ENCODE peak calls at places on chromosomes 1 and 21, in four cellular contexts. X, B, E and Q are unnamed samples.

GRCh38 chr1:165787741-165788140 is 19.1 kb upstream of the TMCO1 start:
- DNase-seq in X (no peak), B (no peak), E (no peak), Q (no peak)

GRCh38 chr1:168520052-168520751 is 23.6 kb downstream of the XCL2 start:
- DNase-seq in X (peak; percentile 25), B (no peak), E (no peak), Q (peak; percentile 84)

GRCh38 chr1:226568077-226568831 is 19.7 kb downstream of the STUM start:
- DNase-seq in X (peak; percentile 65), B (no peak), E (peak; percentile 65), Q (no peak)

GRCh38 chr1:245986404-245987221 is 520.5 kb downstream of the SMYD3 start:
- DNase-seq in X (no peak), B (peak; percentile 25), E (no peak), Q (no peak)

GRCh38 chr1:40784141-40784770 is 669 bp downstream of the KCNQ4 start:
- DNase-seq in X (peak; percentile 65), B (peak; percentile 31), E (no peak), Q (no peak)

GRCh38 chr1:230083053-230083452 is 16.0 kb downstream of the GALNT2 start:
- DNase-seq in X (no peak), B (no peak), E (no peak), Q (no peak)

GRCh38 chr1:94385354-94385947 is 32.7 kb upstream of the ABCD3 start:
- DNase-seq in X (no peak), B (no peak), E (no peak), Q (peak; percentile 46)

GRCh38 chr21:38766987-38767722 is 38.6 kb upstream of the ETS2 start:
- DNase-seq in X (no peak), B (peak; percentile 35), E (no peak), Q (peak; percentile 81)

GRCh38 chr1:214002472-214002871 is 14.7 kb downstream of the PROX1 start:
- DNase-seq in X (no peak), B (no peak), E (no peak), Q (no peak)

GRCh38 chr1:17919525-17920439 is 164.6 kb downstream of the ACTL8 start:
- DNase-seq in X (peak; percentile 81), B (peak; percentile 19), E (peak; percentile 74), Q (peak; percentile 49)

GRCh38 chr1:234608026-234608719 is 1.8 kb downstream of the IRF2BP2 start:
- DNase-seq in X (peak; percentile 64), B (peak; percentile 79), E (peak; percentile 71), Q (peak; percentile 82)

GRCh38 chr1:97243973-97244560 is 522.5 kb downstream of the PTBP2 start:
- DNase-seq in X (peak; percentile 28), B (no peak), E (peak; percentile 69), Q (no peak)

GRCh38 chr1:226428348-226429050 is 20.6 kb upstream of the PARP1 start:
- DNase-seq in X (no peak), B (no peak), E (no peak), Q (no peak)

GRCh38 chr1:65022264-65022663 is 55.9 kb upstream of the JAK1 start:
- DNase-seq in X (no peak), B (no peak), E (no peak), Q (no peak)

GRCh38 chr1:54298284-54299033 is 98.5 kb downstream of the MRPL37 start:
- DNase-seq in X (peak; percentile 37), B (no peak), E (no peak), Q (no peak)

GRCh38 chr1:81155131-81155530 is 645.6 kb upstream of the ADGRL2 start:
- DNase-seq in X (no peak), B (no peak), E (no peak), Q (no peak)

GRCh38 chr1:205545991-205546390 is 41.5 kb downstream of the CDK18 start:
- DNase-seq in X (no peak), B (no peak), E (no peak), Q (no peak)

GRCh38 chr1:221724931-221725605 is 16.8 kb downstream of the DUSP10 start:
- DNase-seq in X (no peak), B (no peak), E (no peak), Q (no peak)

GRCh38 chr1:169163059-169163458 is 56.6 kb downstream of the ATP1B1 start:
- DNase-seq in X (no peak), B (no peak), E (no peak), Q (no peak)

GRCh38 chr1:16012590-16013219 is 5.1 kb downstream of the HSPB7 start:
- DNase-seq in X (peak; percentile 96), B (peak; percentile 74), E (no peak), Q (no peak)

GRCh38 chr1:22611530-22611947 is 24.9 kb upstream of the C1QA start:
- DNase-seq in X (peak; percentile 90), B (peak; percentile 53), E (peak; percentile 71), Q (peak; percentile 71)

GRCh38 chr1:15557594-15557993 is 27.3 kb downstream of the AGMAT start:
- DNase-seq in X (no peak), B (no peak), E (no peak), Q (no peak)

GRCh38 chr21:38219049-38219628 is 37.7 kb upstream of the KCNJ15 start:
- DNase-seq in X (peak; percentile 86), B (peak; percentile 25), E (peak; percentile 90), Q (peak; percentile 60)

GRCh38 chr1:205515781-205516253 is 11.3 kb downstream of the CDK18 start:
- DNase-seq in X (peak; percentile 50), B (no peak), E (no peak), Q (no peak)

GRCh38 chr1:170885551-170885950 is 49.8 kb upstream of the MROH9 start:
- DNase-seq in X (no peak), B (no peak), E (no peak), Q (no peak)

GRCh38 chr1:109240158-109241152 is 8.9 kb upstream of the CELSR2 start:
- DNase-seq in X (peak; percentile 87), B (peak; percentile 69), E (peak; percentile 65), Q (peak; percentile 49)

GRCh38 chr21:28704746-28705145 is 287.9 kb downstream of the LTN1 start:
- DNase-seq in X (no peak), B (no peak), E (no peak), Q (no peak)

GRCh38 chr1:193083365-193084088 is 21.7 kb downstream of the GLRX2 start:
- DNase-seq in X (no peak), B (no peak), E (peak; percentile 76), Q (no peak)

GRCh38 chr1:151326619-151327222 is 495 bp downstream of the PI4KB start:
- DNase-seq in X (peak; percentile 71), B (peak; percentile 33), E (peak; percentile 77), Q (peak; percentile 68)

GRCh38 chr1:167683641-167684502 is 37.9 kb upstream of the MPZL1 start:
- DNase-seq in X (peak; percentile 74), B (no peak), E (peak; percentile 45), Q (no peak)

GRCh38 chr1:234602334-234603220 is 7.4 kb downstream of the IRF2BP2 start:
- DNase-seq in X (no peak), B (peak; percentile 55), E (peak; percentile 65), Q (no peak)

GRCh38 chr1:23691499-23692307 is at the start of gene RPL11:
- DNase-seq in X (peak; percentile 98), B (peak; percentile 84), E (peak; percentile 98), Q (peak; percentile 94)
- H2AFZ ChIP-seq in X (no peak within 1 kb of the TSS), B (peak within 1 kb of the TSS; percentile 65), E (no peak within 1 kb of the TSS), Q (peak within 1 kb of the TSS; percentile 75)

GRCh38 chr1:119160435-119160834 is 20.0 kb upstream of the WARS2 start:
- DNase-seq in X (no peak), B (no peak), E (no peak), Q (no peak)
- H2AFZ ChIP-seq in X (no peak overlapping the region), B (no peak overlapping the region), E (no peak overlapping the region), Q (no peak overlapping the region)

GRCh38 chr1:243421784-243422183 is 165.9 kb downstream of the SDCCAG8 start:
- DNase-seq in X (peak; percentile 55), B (peak; percentile 43), E (peak; percentile 28), Q (peak; percentile 93)
- H2AFZ ChIP-seq in X (peak overlapping the region; percentile 8), B (no peak overlapping the region), E (no peak overlapping the region), Q (peak overlapping the region; percentile 42)

GRCh38 chr1:178682886-178683285 is 42.2 kb upstream of the RALGPS2 start:
- DNase-seq in X (no peak), B (no peak), E (no peak), Q (no peak)

GRCh38 chr1:178682429-178682828 is 42.6 kb upstream of the RALGPS2 start:
- DNase-seq in X (no peak), B (no peak), E (no peak), Q (no peak)

GRCh38 chr1:178684542-178685000 is 40.5 kb upstream of the RALGPS2 start:
- DNase-seq in X (no peak), B (peak; percentile 16), E (no peak), Q (no peak)

GRCh38 chr1:178683304-178683703 is 41.7 kb upstream of the RALGPS2 start:
- DNase-seq in X (no peak), B (no peak), E (no peak), Q (no peak)

DNA sequence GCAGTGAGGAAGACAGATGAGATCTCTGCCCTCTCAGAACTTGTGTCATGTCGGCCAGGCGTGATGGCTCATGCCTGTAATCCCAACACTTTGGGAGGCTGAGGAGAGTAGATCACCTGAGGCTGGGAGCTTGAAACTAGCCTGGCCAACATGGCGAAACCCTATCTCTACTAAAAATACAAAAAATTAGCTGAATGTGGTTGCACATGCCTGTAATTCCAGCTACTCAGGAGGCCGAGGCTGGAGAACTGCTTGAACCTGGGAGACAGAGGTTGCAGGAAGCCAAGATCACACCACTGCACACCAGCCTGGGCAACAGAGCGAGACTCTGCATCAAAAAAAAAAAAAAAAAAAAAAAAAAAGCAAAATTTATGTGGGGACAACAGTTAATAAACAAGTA is 40.9 kb upstream of the RALGPS2 start:
- DNase-seq in X (no peak), B (peak; percentile 21), E (no peak), Q (no peak)
- H2AFZ ChIP-seq in X (peak overlapping the region; percentile 69), B (peak overlapping the region; percentile 63), E (no peak overlapping the region), Q (no peak overlapping the region)

GRCh38 chr1:84450916-84451315 is 28.1 kb upstream of the RPF1 start:
- DNase-seq in X (no peak), B (no peak), E (no peak), Q (no peak)
- H2AFZ ChIP-seq in X (no peak overlapping the region), B (no peak overlapping the region), E (no peak overlapping the region), Q (no peak overlapping the region)

DNA sequence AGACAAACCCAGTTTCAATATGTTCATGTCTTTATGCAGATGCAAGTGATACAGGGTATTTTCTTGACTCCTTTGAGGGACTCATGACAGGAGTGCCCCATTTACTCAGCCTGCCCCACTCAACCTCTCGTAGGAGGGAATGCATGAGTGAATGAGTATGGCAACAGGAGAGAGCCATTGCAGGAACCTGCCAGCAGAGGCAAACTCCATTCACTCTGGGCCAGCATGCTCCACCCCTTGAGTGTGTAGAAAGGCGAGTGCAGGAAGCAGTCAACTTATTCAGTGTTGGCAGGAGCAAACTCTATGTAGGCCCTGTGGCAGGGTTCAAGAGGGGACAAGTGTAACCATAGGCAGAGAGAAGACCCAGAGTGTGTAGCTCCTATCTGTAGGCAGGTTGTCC is 1526.3 kb downstream of the PLA2G4A start:
- DNase-seq in X (no peak), B (no peak), E (no peak), Q (no peak)
- H2AFZ ChIP-seq in X (no peak overlapping the region), B (no peak overlapping the region), E (no peak overlapping the region), Q (no peak overlapping the region)

GRCh38 chr1:9422321-9422720 is 116.9 kb upstream of the SLC25A33 start:
- DNase-seq in X (no peak), B (no peak), E (no peak), Q (no peak)
- H2AFZ ChIP-seq in X (peak overlapping the region; percentile 74), B (no peak overlapping the region), E (no peak overlapping the region), Q (no peak overlapping the region)